ENCODE peak calls at places on chromosomes 2 and 18, in ten cellular contexts. D is heart left ventricle; K is GM23248; X is A673; B is skeletal muscle cell; Q is CD8-positive, alpha-beta T cell; R is H7; E is cardiac fibroblast; U is kidney; V is tibial artery. W is an unnamed sample.

GRCh38 chr2:98875746-98876145 is 60.3 kb downstream of the CRACDL start:
- DNase-seq in D (no peak), K (no peak), X (no peak), B (no peak), Q (no peak), R (no peak), E (no peak), U (no peak), V (no peak), W (no peak)

GRCh38 chr2:20580690-20581437 is 70.0 kb downstream of the HS1BP3 start:
- DNase-seq in D (peak; percentile 17), K (no peak), X (no peak), B (no peak), Q (no peak), R (no peak), E (no peak), U (peak; percentile 49), V (peak; percentile 63), W (peak; percentile 34)

GRCh38 chr2:236904389-236905263 is 181.1 kb upstream of the COPS8 start:
- DNase-seq in D (no peak), K (peak; percentile 59), X (no peak), B (no peak), Q (no peak), R (no peak), E (no peak), U (no peak), V (no peak), W (no peak)

GRCh38 chr2:48983051-48983450 is 171.3 kb downstream of the FSHR start:
- DNase-seq in D (no peak), K (no peak), X (no peak), B (no peak), Q (no peak), R (no peak), E (no peak), U (no peak), V (no peak), W (no peak)

GRCh38 chr18:41144444-41144843 is 810.6 kb upstream of the PIK3C3 start:
- DNase-seq in D (no peak), K (peak; percentile 73), X (no peak), B (peak; percentile 88), Q (no peak), R (no peak), E (peak; percentile 67), U (no peak), V (no peak), W (no peak)

GRCh38 chr2:1538663-1539062 is 125.4 kb downstream of the TPO start:
- DNase-seq in D (no peak), K (peak; percentile 52), X (peak; percentile 75), B (no peak), Q (no peak), R (peak; percentile 82), E (peak; percentile 12), U (peak; percentile 62), V (no peak), W (peak; percentile 19)

GRCh38 chr2:201786471-201786870 is 5.7 kb upstream of the ALS2 start:
- DNase-seq in D (no peak), K (peak; percentile 52), X (no peak), B (no peak), Q (no peak), R (no peak), E (no peak), U (no peak), V (no peak), W (no peak)

GRCh38 chr2:239445771-239446524 is 45.1 kb upstream of the HDAC4 start:
- DNase-seq in D (no peak), K (peak; percentile 19), X (no peak), B (no peak), Q (no peak), R (no peak), E (peak; percentile 66), U (peak; percentile 49), V (peak; percentile 59), W (no peak)

DNA sequence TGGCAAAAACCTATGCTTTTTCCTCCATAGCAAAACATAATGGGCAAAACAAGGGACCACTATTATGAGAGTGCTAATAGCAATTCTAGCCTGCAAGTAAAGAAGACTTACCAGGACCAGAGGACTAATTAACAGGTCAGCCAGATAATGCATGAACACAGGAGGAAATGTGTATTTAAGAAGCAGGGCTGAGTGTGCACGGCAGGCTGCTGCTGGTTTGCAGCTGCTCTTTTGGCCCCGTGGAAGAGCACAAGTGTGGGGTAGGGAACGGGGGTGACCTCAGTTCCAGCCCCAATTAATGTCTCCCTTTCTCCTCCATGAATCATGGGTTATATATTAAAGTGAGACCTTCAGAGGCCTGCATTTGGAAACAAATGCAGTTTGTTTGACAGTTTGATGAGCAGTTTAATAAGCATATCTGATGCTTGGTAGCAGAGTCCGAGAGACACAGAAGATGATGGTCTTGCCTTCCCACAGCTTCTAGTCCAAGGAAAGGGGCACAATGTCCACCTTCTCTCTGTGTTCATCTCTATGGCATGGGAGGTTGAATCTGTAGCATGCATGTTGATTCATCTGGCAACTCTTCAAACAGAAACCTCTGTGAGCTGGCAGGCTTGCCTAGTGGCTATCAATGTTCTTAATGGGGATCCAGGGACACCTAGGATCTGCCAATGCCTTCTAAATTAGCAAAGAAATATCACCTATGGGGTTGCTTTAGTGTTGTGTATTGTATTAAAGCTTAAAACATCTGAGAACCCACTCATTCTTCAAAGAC is 171.1 kb downstream of the INO80D start:
- DNase-seq in D (no peak), K (peak; percentile 21), X (no peak), B (no peak), Q (no peak), R (no peak), E (no peak), U (no peak), V (no peak), W (no peak)
- H3K4me3 ChIP-seq in D (no peak overlapping the region), K (no peak overlapping the region), X (no peak overlapping the region), B (no peak overlapping the region), Q (no peak overlapping the region), R (no peak overlapping the region), E (no peak overlapping the region), U (no peak overlapping the region), V (no peak overlapping the region), W (no peak overlapping the region)

GRCh38 chr2:224400886-224401632 is 848 bp downstream of the FAM124B start:
- DNase-seq in D (peak; percentile 40), K (no peak), X (no peak), B (no peak), Q (no peak), R (no peak), E (no peak), U (no peak), V (no peak), W (no peak)

GRCh38 chr2:224400174-224400810 is 1.6 kb downstream of the FAM124B start:
- DNase-seq in D (no peak), K (no peak), X (no peak), B (no peak), Q (no peak), R (no peak), E (no peak), U (no peak), V (no peak), W (no peak)

GRCh38 chr2:224395646-224396390 is 6.1 kb downstream of the FAM124B start:
- DNase-seq in D (no peak), K (peak; percentile 13), X (no peak), B (no peak), Q (no peak), R (no peak), E (no peak), U (no peak), V (no peak), W (no peak)

GRCh38 chr2:224401641-224402342 is at the start of gene FAM124B:
- DNase-seq in D (peak; percentile 86), K (peak; percentile 74), X (peak; percentile 26), B (peak; percentile 51), Q (no peak), R (no peak), E (peak; percentile 88), U (peak; percentile 85), V (peak; percentile 75), W (peak; percentile 72)

DNA sequence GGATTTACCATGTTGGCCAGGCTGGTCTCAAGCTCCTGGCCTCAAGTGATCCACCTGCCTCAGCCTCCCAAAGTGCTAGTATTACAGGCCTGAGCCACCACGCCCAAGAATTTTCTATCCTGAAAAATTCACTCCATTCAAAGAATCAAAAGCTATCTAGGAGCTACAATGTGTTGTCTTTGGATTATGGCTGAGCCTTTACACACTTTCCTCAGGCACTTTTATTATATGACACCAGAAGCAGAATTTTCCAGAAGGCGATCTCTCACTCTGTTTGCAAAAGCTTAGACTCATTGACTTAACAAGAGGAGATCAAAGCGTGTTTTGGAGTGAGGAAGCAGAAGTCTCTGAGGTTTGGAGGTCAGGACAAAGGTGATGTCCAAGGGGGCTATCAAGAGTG is 3.6 kb downstream of the FAM124B start:
- DNase-seq in D (no peak), K (no peak), X (no peak), B (no peak), Q (no peak), R (no peak), E (no peak), U (no peak), V (no peak), W (no peak)
- H3K4me3 ChIP-seq in D (no peak overlapping the region), K (no peak overlapping the region), X (no peak overlapping the region), B (no peak overlapping the region), Q (no peak overlapping the region), R (no peak overlapping the region), E (no peak overlapping the region), U (no peak overlapping the region), V (no peak overlapping the region), W (no peak overlapping the region)

GRCh38 chr2:64930159-64930558 is 59.0 kb upstream of the SLC1A4 start:
- DNase-seq in D (no peak), K (no peak), X (no peak), B (no peak), Q (no peak), R (no peak), E (no peak), U (no peak), V (no peak), W (no peak)

GRCh38 chr2:64931536-64932326 is 57.5 kb upstream of the SLC1A4 start:
- DNase-seq in D (no peak), K (no peak), X (no peak), B (no peak), Q (no peak), R (no peak), E (no peak), U (no peak), V (no peak), W (no peak)

GRCh38 chr2:64929329-64929728 is 59.9 kb upstream of the SLC1A4 start:
- DNase-seq in D (no peak), K (no peak), X (no peak), B (no peak), Q (no peak), R (no peak), E (no peak), U (no peak), V (no peak), W (no peak)

GRCh38 chr2:64934530-64934929 is 54.7 kb upstream of the SLC1A4 start:
- DNase-seq in D (no peak), K (no peak), X (no peak), B (no peak), Q (no peak), R (no peak), E (no peak), U (no peak), V (no peak), W (no peak)

DNA sequence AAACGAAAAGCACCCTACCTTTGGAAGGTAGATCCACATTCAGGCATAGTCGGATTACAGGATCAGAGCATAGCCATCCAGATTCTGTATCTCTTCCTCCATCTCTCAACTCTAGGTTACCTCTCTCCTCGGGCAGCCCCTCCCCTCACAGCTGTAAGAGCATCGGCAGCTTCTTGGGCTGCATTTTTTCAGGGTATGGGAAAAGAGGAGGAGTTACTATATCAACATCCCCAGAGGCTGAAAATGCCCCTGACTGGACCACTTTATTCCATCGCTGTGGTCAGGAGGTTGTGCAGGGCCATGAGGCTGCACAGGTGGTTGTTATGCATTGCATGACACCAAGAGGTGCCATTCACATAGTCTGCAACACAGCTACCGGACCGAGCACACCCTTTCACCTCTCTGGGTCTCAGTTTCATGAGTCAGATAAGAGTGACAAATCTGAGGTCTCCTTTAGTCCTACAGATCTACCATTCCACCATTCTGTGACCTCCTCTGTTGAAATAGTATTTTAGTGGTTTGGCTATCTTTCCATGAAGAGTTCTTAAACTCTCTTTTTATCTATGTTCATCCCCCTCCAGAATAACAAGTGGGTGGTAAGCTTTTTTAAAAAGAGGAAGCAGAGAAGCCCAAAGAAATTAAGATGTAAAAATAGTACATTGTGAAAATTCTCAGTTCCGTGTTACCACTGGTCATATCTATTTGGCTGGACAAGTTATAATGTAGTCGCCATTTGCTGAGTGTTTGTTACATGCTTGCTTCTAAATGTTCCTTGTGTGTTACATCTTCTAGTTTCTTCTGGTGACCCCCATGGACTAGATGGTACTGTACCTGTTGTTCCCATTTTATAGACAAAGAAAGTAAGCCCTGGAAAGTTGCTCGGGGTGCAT is 56.6 kb upstream of the SLC1A4 start:
- DNase-seq in D (no peak), K (no peak), X (no peak), B (no peak), Q (no peak), R (no peak), E (no peak), U (no peak), V (no peak), W (no peak)
- H3K4me3 ChIP-seq in D (no peak overlapping the region), K (no peak overlapping the region), X (no peak overlapping the region), B (no peak overlapping the region), Q (no peak overlapping the region), R (no peak overlapping the region), E (no peak overlapping the region), U (no peak overlapping the region), V (no peak overlapping the region), W (no peak overlapping the region)

GRCh38 chr2:169071455-169071854 is 2.1 kb downstream of the DHRS9 start:
- DNase-seq in D (no peak), K (no peak), X (no peak), B (no peak), Q (no peak), R (no peak), E (no peak), U (no peak), V (no peak), W (no peak)
- H3K4me3 ChIP-seq in D (no peak overlapping the region), K (no peak overlapping the region), X (no peak overlapping the region), B (no peak overlapping the region), Q (no peak overlapping the region), R (no peak overlapping the region), E (no peak overlapping the region), U (no peak overlapping the region), V (no peak overlapping the region), W (no peak overlapping the region)